ENCODE peak calls at places on chromosomes 11 and 22, in four cellular contexts. T, O, R and A are unnamed samples.

GRCh38 chr11:100876826-100877545 is 189.9 kb downstream of the ARHGAP42 start:
- DNase-seq in T (no peak), O (no peak), R (peak; percentile 20), A (peak; percentile 40)

GRCh38 chr11:14423633-14424032 is 64.7 kb upstream of the RRAS2 start:
- DNase-seq in T (no peak), O (no peak), R (no peak), A (no peak)

GRCh38 chr22:20606041-20606783 is 98.8 kb downstream of the MED15 start:
- DNase-seq in T (peak; percentile 82), O (peak; percentile 64), R (no peak), A (peak; percentile 88)

GRCh38 chr11:86174101-86175046 is 70.2 kb upstream of the EED start:
- DNase-seq in T (peak; percentile 46), O (no peak), R (peak; percentile 69), A (no peak)

GRCh38 chr11:17244046-17244445 is 32.5 kb upstream of the NUCB2 start:
- DNase-seq in T (no peak), O (no peak), R (no peak), A (peak; percentile 32)

GRCh38 chr11:34650528-34650927 is 29.6 kb downstream of the EHF start:
- DNase-seq in T (peak; percentile 53), O (no peak), R (no peak), A (peak; percentile 69)

GRCh38 chr22:35399114-35399677 is 744 bp upstream of the MCM5 start:
- DNase-seq in T (no peak), O (no peak), R (no peak), A (no peak)

GRCh38 chr22:35482311-35482710 is 58.3 kb upstream of the RASD2 start:
- DNase-seq in T (no peak), O (no peak), R (no peak), A (no peak)

GRCh38 chr11:976431-977160 is 50.9 kb downstream of the AP2A2 start:
- DNase-seq in T (no peak), O (no peak), R (no peak), A (no peak)

GRCh38 chr11:118882489-118882888 is 1.2 kb upstream of the CXCR5 start:
- DNase-seq in T (no peak), O (no peak), R (no peak), A (no peak)